ENCODE peak calls at places on chromosome 14, in six cellular contexts. H is H54, T is stromal cell of bone marrow, C is SW480, R is T follicular helper cell, L is NCI-H748 treated with DMSO at 0.1 percent for 48 hours. J is an unnamed sample.

GRCh38 chr14:90483117-90483516 is 86.3 kb downstream of the CALM1 start:
- DNase-seq in H (no peak), T (no peak), C (no peak), R (no peak), L (no peak), J (no peak)

GRCh38 chr14:35384386-35385041 is 20.0 kb downstream of the NFKBIA start:
- DNase-seq in H (peak), T (peak), C (no peak), R (no peak), L (no peak), J (peak)

GRCh38 chr14:50533806-50534205 is 1.4 kb upstream of the MAP4K5 start:
- DNase-seq in H (no peak), T (no peak), C (no peak), R (no peak), L (no peak), J (no peak)

GRCh38 chr14:47790477-47790876 is 115.1 kb upstream of the MDGA2 start:
- DNase-seq in H (no peak), T (no peak), C (no peak), R (no peak), L (no peak), J (no peak)

GRCh38 chr14:37596790-37597189 is 1.4 kb downstream of the TTC6 start:
- DNase-seq in H (no peak), T (no peak), C (no peak), R (no peak), L (peak), J (no peak)

GRCh38 chr14:100078997-100079561 is 13.9 kb downstream of the EVL start:
- DNase-seq in H (peak), T (peak), C (peak), R (peak), L (no peak), J (peak)

GRCh38 chr14:60184597-60185555 is 19.7 kb upstream of the DHRS7 start:
- DNase-seq in H (no peak), T (no peak), C (no peak), R (no peak), L (no peak), J (no peak)

GRCh38 chr14:71714225-71714624 is 218.0 kb upstream of the RGS6 start:
- DNase-seq in H (no peak), T (peak), C (no peak), R (no peak), L (no peak), J (peak)

GRCh38 chr14:39265741-39266588 is 32.2 kb downstream of the MIA2 start:
- DNase-seq in H (no peak), T (peak), C (peak), R (no peak), L (peak), J (peak)

GRCh38 chr14:92397140-92397815 is 74.3 kb downstream of the SLC24A4 start:
- DNase-seq in H (peak), T (peak), C (peak), R (no peak), L (no peak), J (peak)

GRCh38 chr14:90534838-90535555 is 138.2 kb downstream of the CALM1 start:
- DNase-seq in H (no peak), T (no peak), C (no peak), R (no peak), L (no peak), J (no peak)

GRCh38 chr14:90784621-90785270 is 31.5 kb downstream of the TTC7B start:
- DNase-seq in H (no peak), T (no peak), C (no peak), R (no peak), L (no peak), J (no peak)

GRCh38 chr14:73246387-73247150 is 9.3 kb downstream of the PAPLN start:
- DNase-seq in H (no peak), T (no peak), C (no peak), R (no peak), L (no peak), J (no peak)

GRCh38 chr14:44385906-44386305 is 121.2 kb downstream of the FSCB start:
- DNase-seq in H (no peak), T (no peak), C (no peak), R (no peak), L (no peak), J (no peak)

GRCh38 chr14:92529895-92530294 is 16.3 kb downstream of the RIN3 start:
- DNase-seq in H (no peak), T (no peak), C (no peak), R (no peak), L (no peak), J (no peak)

GRCh38 chr14:64680013-64680674 is 24.1 kb upstream of the PLEKHG3 start:
- DNase-seq in H (no peak), T (no peak), C (peak), R (no peak), L (no peak), J (no peak)

GRCh38 chr14:71231521-71232393 is 324.5 kb downstream of the PCNX1 start:
- DNase-seq in H (no peak), T (no peak), C (no peak), R (no peak), L (no peak), J (no peak)

GRCh38 chr14:74241611-74242005 is 2.4 kb downstream of the VSX2 start:
- DNase-seq in H (no peak), T (no peak), C (no peak), R (no peak), L (no peak), J (no peak)

GRCh38 chr14:104554608-104555401 is 24.8 kb upstream of the C14orf180 start:
- DNase-seq in H (no peak), T (no peak), C (no peak), R (no peak), L (no peak), J (no peak)

GRCh38 chr14:68733086-68733621 is 59.7 kb downstream of the ZFP36L1 start:
- DNase-seq in H (no peak), T (no peak), C (no peak), R (no peak), L (no peak), J (no peak)

GRCh38 chr14:36664322-36665193 is 2.9 kb downstream of the PAX9 start:
- DNase-seq in H (no peak), T (no peak), C (no peak), R (no peak), L (no peak), J (no peak)

J was measured in GM04504.